ENCODE peak calls at places on chromosomes 1 and 21, in four cellular contexts. Z, W, X and F are unnamed samples.

GRCh38 chr1:41345434-41346075 is 15.7 kb upstream of the FOXO6 start:
- DNase-seq in Z (no peak), W (no peak), X (no peak), F (no peak)

GRCh38 chr21:33299181-33299752 is 25.5 kb upstream of the IFNAR1 start:
- DNase-seq in Z (no peak), W (peak), X (no peak), F (no peak)

GRCh38 chr1:11384170-11384554 is 94.8 kb upstream of the DISP3 start:
- DNase-seq in Z (peak), W (peak), X (no peak), F (no peak)

GRCh38 chr1:166676981-166677380 is 162.3 kb upstream of the POGK start:
- DNase-seq in Z (no peak), W (no peak), X (no peak), F (no peak)

GRCh38 chr1:89104147-89104546 is 21.8 kb downstream of the GBP2 start:
- DNase-seq in Z (no peak), W (no peak), X (no peak), F (no peak)

GRCh38 chr1:95007687-95008086 is 65.1 kb downstream of the ALG14 start:
- DNase-seq in Z (no peak), W (no peak), X (no peak), F (no peak)

GRCh38 chr1:112956503-112957132 is 622 bp upstream of the SLC16A1 start:
- DNase-seq in Z (no peak), W (no peak), X (peak), F (no peak)

GRCh38 chr1:226635456-226635941 is 86.9 kb downstream of the STUM start:
- DNase-seq in Z (no peak), W (no peak), X (no peak), F (no peak)

GRCh38 chr1:188825471-188825870 is 1652.2 kb downstream of the BRINP3 start:
- DNase-seq in Z (no peak), W (no peak), X (no peak), F (no peak)

GRCh38 chr1:148372731-148373130 is 110.4 kb downstream of the PPIAL4G start:
- DNase-seq in Z (no peak), W (no peak), X (peak), F (no peak)

GRCh38 chr1:100284591-100284990 is 18.6 kb downstream of the RTCA start:
- DNase-seq in Z (no peak), W (no peak), X (no peak), F (no peak)

GRCh38 chr1:9058465-9058864 is 11.0 kb downstream of the SLC2A5 start:
- DNase-seq in Z (peak), W (no peak), X (peak), F (no peak)

GRCh38 chr1:1755852-1756251 is 22.4 kb downstream of the NADK start:
- DNase-seq in Z (no peak), W (no peak), X (no peak), F (no peak)

GRCh38 chr1:14826172-14826636 is 227.7 kb downstream of the KAZN start:
- DNase-seq in Z (no peak), W (no peak), X (no peak), F (no peak)

GRCh38 chr1:110309139-110309538 is 30.0 kb upstream of the RBM15 start:
- DNase-seq in Z (no peak), W (no peak), X (no peak), F (no peak)

GRCh38 chr1:32005522-32005921 is 8.1 kb upstream of the KHDRBS1 start:
- DNase-seq in Z (no peak), W (peak), X (no peak), F (no peak)

GRCh38 chr1:181104790-181105133 is 16.3 kb downstream of the IER5 start:
- DNase-seq in Z (peak), W (no peak), X (peak), F (peak)

GRCh38 chr1:82921759-82922158 is 1077.2 kb downstream of the TTLL7 start:
- DNase-seq in Z (no peak), W (no peak), X (no peak), F (no peak)

GRCh38 chr1:55246331-55246730 is 31.2 kb upstream of the USP24 start:
- DNase-seq in Z (no peak), W (no peak), X (no peak), F (no peak)

GRCh38 chr1:63931468-63931867 is 157.7 kb downstream of the ROR1 start:
- DNase-seq in Z (no peak), W (no peak), X (no peak), F (no peak)

GRCh38 chr1:53787655-53788054 is 48.7 kb upstream of the GLIS1 start:
- DNase-seq in Z (no peak), W (no peak), X (no peak), F (no peak)

GRCh38 chr1:244678687-244679086 is 25.8 kb downstream of the DESI2 start:
- DNase-seq in Z (no peak), W (no peak), X (no peak), F (no peak)

GRCh38 chr1:68202239-68202832 is 30.0 kb downstream of the WLS start:
- DNase-seq in Z (no peak), W (no peak), X (no peak), F (no peak)

GRCh38 chr21:44555200-44555875 is 3.3 kb downstream of the KRTAP10-3 start:
- DNase-seq in Z (no peak), W (no peak), X (no peak), F (peak)

GRCh38 chr1:11229178-11229577 is 33.2 kb downstream of the MTOR start:
- DNase-seq in Z (no peak), W (no peak), X (no peak), F (no peak)

GRCh38 chr1:218741852-218742251 is 396.7 kb downstream of the TGFB2 start:
- DNase-seq in Z (no peak), W (no peak), X (no peak), F (no peak)

GRCh38 chr1:156926175-156926574 is 5.7 kb downstream of the LRRC71 start:
- DNase-seq in Z (peak), W (no peak), X (no peak), F (no peak)

GRCh38 chr21:46120301-46121285 is 22.7 kb downstream of the COL6A2 start:
- DNase-seq in Z (no peak), W (no peak), X (no peak), F (no peak)
- TF ChIP-seq SP1 in Z (no peak), W (no peak), X (no peak), F (no peak)

DNA sequence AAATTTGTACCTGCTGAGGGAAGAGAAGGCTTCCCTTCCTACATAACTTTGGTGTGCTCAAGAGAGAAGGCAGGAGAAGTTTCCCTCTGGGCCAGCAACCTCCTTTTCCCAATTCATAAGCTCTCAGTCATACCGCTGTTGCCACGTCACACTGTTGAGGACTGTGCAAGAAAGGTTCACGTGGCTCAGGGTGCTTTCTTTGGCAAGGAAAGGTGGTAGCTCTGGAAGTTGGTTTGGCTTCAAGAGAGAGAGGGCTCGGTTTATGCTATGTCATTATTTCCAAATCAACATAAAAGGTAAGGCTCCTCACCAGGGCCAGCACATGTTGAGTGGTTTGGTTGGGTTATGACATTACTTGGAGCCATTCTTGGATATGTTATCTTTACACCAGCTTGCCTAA is 77.3 kb downstream of the TNFSF18 start:
- DNase-seq in Z (no peak), W (no peak), X (no peak), F (no peak)
- TF ChIP-seq BHLHE40 in Z (no peak), W (no peak), X (no peak), F (no peak)

DNA sequence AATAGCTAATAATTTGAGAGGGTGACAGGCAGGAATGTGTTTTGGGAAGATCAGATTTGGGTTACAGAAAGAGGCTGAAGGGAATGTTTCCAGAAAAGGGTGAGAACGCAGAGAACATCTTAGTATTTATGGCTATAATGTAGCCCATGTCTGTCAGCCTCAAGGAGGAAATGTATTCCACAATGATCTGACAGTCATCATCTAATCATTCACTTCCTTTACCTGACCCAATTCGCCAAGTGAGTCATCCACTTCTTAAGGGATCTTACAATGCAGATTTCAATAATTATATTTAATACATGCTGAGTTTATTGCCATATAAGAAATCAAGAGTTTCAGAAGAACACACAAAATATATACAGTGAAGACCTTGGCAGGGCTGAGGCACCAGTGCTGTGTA is 10.8 kb downstream of the TRIM45 start:
- DNase-seq in Z (no peak), W (no peak), X (no peak), F (no peak)
- TF ChIP-seq SP1 in Z (no peak), W (no peak), X (no peak), F (no peak)

GRCh38 chr1:81592263-81592662 is 208.5 kb upstream of the ADGRL2 start:
- DNase-seq in Z (no peak), W (no peak), X (no peak), F (no peak)

GRCh38 chr1:81588149-81588548 is 212.6 kb upstream of the ADGRL2 start:
- DNase-seq in Z (no peak), W (no peak), X (no peak), F (no peak)

GRCh38 chr1:81594211-81594610 is 206.5 kb upstream of the ADGRL2 start:
- DNase-seq in Z (no peak), W (no peak), X (no peak), F (no peak)

GRCh38 chr1:81585371-81585770 is 215.4 kb upstream of the ADGRL2 start:
- DNase-seq in Z (no peak), W (no peak), X (no peak), F (no peak)

DNA sequence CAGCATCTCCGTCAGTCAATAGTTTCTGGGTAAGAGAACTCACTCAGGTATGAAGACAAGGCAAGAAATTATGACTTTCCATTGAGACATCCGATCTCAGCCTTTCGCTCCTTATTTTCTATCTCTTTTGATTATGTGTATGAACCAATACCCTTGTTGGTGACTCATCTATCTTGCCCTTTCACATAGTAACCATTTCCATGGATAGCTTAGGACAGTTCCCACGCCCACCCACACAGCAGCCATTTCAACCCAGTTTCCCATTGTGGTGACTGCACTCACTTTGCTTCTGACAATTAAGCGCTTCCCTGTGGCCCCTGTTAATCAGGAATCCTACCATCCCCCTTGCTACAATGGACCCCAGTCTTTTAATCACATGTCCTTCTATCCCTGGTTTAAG is 210.6 kb upstream of the ADGRL2 start:
- DNase-seq in Z (no peak), W (no peak), X (no peak), F (no peak)
- TF ChIP-seq BHLHE40 in Z (no peak), W (no peak), X (no peak), F (no peak)